ENCODE peak calls at places on chromosomes 16 and 17, in five cellular contexts. One of them, this sample, is unnamed.

GRCh38 chr17:58328195-58329034 is at the start of gene TSPOAP1:
- DNase-seq in AG04449: no peak
- DNase-seq in dorsolateral prefrontal cortex: peak
- DNase-seq in GM12878: peak
- DNase-seq in transverse colon: peak
- DNase-seq in this sample: no peak

GRCh38 chr16:48910214-48910613 is 300.2 kb upstream of the N4BP1 start:
- DNase-seq in AG04449: no peak
- DNase-seq in dorsolateral prefrontal cortex: no peak
- DNase-seq in GM12878: no peak
- DNase-seq in transverse colon: no peak
- DNase-seq in this sample: no peak

GRCh38 chr17:9768381-9768934 is 22.9 kb downstream of the DHRS7C start:
- DNase-seq in AG04449: no peak
- DNase-seq in dorsolateral prefrontal cortex: no peak
- DNase-seq in GM12878: no peak
- DNase-seq in transverse colon: no peak
- DNase-seq in this sample: peak

GRCh38 chr17:31085563-31085962 is 9.2 kb upstream of the NF1 start:
- DNase-seq in AG04449: no peak
- DNase-seq in dorsolateral prefrontal cortex: no peak
- DNase-seq in GM12878: no peak
- DNase-seq in transverse colon: no peak
- DNase-seq in this sample: no peak

GRCh38 chr16:66502020-66502913 is 47.7 kb downstream of the TK2 start:
- DNase-seq in AG04449: no peak
- DNase-seq in dorsolateral prefrontal cortex: no peak
- DNase-seq in GM12878: no peak
- DNase-seq in transverse colon: no peak
- DNase-seq in this sample: no peak

GRCh38 chr17:17994271-17994670 is 21.6 kb downstream of the DRC3 start:
- DNase-seq in AG04449: no peak
- DNase-seq in dorsolateral prefrontal cortex: no peak
- DNase-seq in GM12878: no peak
- DNase-seq in transverse colon: no peak
- DNase-seq in this sample: peak

GRCh38 chr17:40850287-40850972 is 16.6 kb downstream of the KRT12 start:
- DNase-seq in AG04449: no peak
- DNase-seq in dorsolateral prefrontal cortex: no peak
- DNase-seq in GM12878: no peak
- DNase-seq in transverse colon: no peak
- DNase-seq in this sample: no peak

GRCh38 chr17:75832652-75833400 is 11.4 kb downstream of the UNC13D start:
- DNase-seq in AG04449: no peak
- DNase-seq in dorsolateral prefrontal cortex: no peak
- DNase-seq in GM12878: no peak
- DNase-seq in transverse colon: no peak
- DNase-seq in this sample: no peak

GRCh38 chr17:59257101-59257500 is 36.8 kb downstream of the GDPD1 start:
- DNase-seq in AG04449: no peak
- DNase-seq in dorsolateral prefrontal cortex: no peak
- DNase-seq in GM12878: no peak
- DNase-seq in transverse colon: no peak
- DNase-seq in this sample: no peak

GRCh38 chr17:52157161-52157560 is 1.4 kb downstream of the CA10 start:
- DNase-seq in AG04449: no peak
- DNase-seq in dorsolateral prefrontal cortex: peak
- DNase-seq in GM12878: no peak
- DNase-seq in transverse colon: no peak
- DNase-seq in this sample: no peak

GRCh38 chr16:67116388-67117311 is 6.9 kb downstream of the PHAF1 start:
- DNase-seq in AG04449: no peak
- DNase-seq in dorsolateral prefrontal cortex: no peak
- DNase-seq in GM12878: no peak
- DNase-seq in transverse colon: no peak
- DNase-seq in this sample: peak

GRCh38 chr17:19759934-19760530 is 11.9 kb upstream of the ALDH3A1 start:
- DNase-seq in AG04449: no peak
- DNase-seq in dorsolateral prefrontal cortex: no peak
- DNase-seq in GM12878: no peak
- DNase-seq in transverse colon: no peak
- DNase-seq in this sample: no peak

GRCh38 chr17:65446838-65447526 is 114.5 kb downstream of the AXIN2 start:
- DNase-seq in AG04449: no peak
- DNase-seq in dorsolateral prefrontal cortex: no peak
- DNase-seq in GM12878: no peak
- DNase-seq in transverse colon: no peak
- DNase-seq in this sample: no peak

GRCh38 chr16:56817938-56818337 is 47.1 kb upstream of the SLC12A3 start:
- DNase-seq in AG04449: no peak
- DNase-seq in dorsolateral prefrontal cortex: no peak
- DNase-seq in GM12878: no peak
- DNase-seq in transverse colon: no peak
- DNase-seq in this sample: no peak

GRCh38 chr17:56833023-56833811 is 503 bp downstream of the C17orf67 start:
- DNase-seq in AG04449: no peak
- DNase-seq in dorsolateral prefrontal cortex: peak
- DNase-seq in GM12878: peak
- DNase-seq in transverse colon: peak
- DNase-seq in this sample: peak

GRCh38 chr16:68244481-68244902 is 681 bp upstream of the PLA2G15 start:
- DNase-seq in AG04449: no peak
- DNase-seq in dorsolateral prefrontal cortex: no peak
- DNase-seq in GM12878: no peak
- DNase-seq in transverse colon: no peak
- DNase-seq in this sample: no peak

GRCh38 chr16:138049-138417 is 440 bp downstream of the NPRL3 start:
- DNase-seq in AG04449: no peak
- DNase-seq in dorsolateral prefrontal cortex: no peak
- DNase-seq in GM12878: no peak
- DNase-seq in transverse colon: no peak
- DNase-seq in this sample: peak

GRCh38 chr17:5804226-5804625 is 219.9 kb upstream of the NLRP1 start:
- DNase-seq in AG04449: no peak
- DNase-seq in dorsolateral prefrontal cortex: no peak
- DNase-seq in GM12878: no peak
- DNase-seq in transverse colon: no peak
- DNase-seq in this sample: no peak

GRCh38 chr17:71975998-71976649 is 144.7 kb upstream of the SOX9 start:
- DNase-seq in AG04449: peak
- DNase-seq in dorsolateral prefrontal cortex: peak
- DNase-seq in GM12878: no peak
- DNase-seq in transverse colon: peak
- DNase-seq in this sample: peak

GRCh38 chr17:76268015-76268749 is 3.0 kb downstream of the UBALD2 start:
- DNase-seq in AG04449: no peak
- DNase-seq in dorsolateral prefrontal cortex: peak
- DNase-seq in GM12878: peak
- DNase-seq in transverse colon: peak
- DNase-seq in this sample: no peak

GRCh38 chr17:34081269-34081668 is 173.8 kb upstream of the CCL2 start:
- DNase-seq in AG04449: no peak
- DNase-seq in dorsolateral prefrontal cortex: no peak
- DNase-seq in GM12878: no peak
- DNase-seq in transverse colon: no peak
- DNase-seq in this sample: peak

GRCh38 chr16:78184554-78185183 is 85.2 kb downstream of the WWOX start:
- DNase-seq in AG04449: no peak
- DNase-seq in dorsolateral prefrontal cortex: no peak
- DNase-seq in GM12878: no peak
- DNase-seq in transverse colon: no peak
- DNase-seq in this sample: no peak

GRCh38 chr17:76527430-76528111 is 9.9 kb downstream of the CYGB start:
- DNase-seq in AG04449: no peak
- DNase-seq in dorsolateral prefrontal cortex: no peak
- DNase-seq in GM12878: no peak
- DNase-seq in transverse colon: peak
- DNase-seq in this sample: peak

GRCh38 chr17:1972429-1973160 is 52.5 kb downstream of the RTN4RL1 start:
- DNase-seq in AG04449: no peak
- DNase-seq in dorsolateral prefrontal cortex: no peak
- DNase-seq in GM12878: no peak
- DNase-seq in transverse colon: no peak
- DNase-seq in this sample: no peak

DNA sequence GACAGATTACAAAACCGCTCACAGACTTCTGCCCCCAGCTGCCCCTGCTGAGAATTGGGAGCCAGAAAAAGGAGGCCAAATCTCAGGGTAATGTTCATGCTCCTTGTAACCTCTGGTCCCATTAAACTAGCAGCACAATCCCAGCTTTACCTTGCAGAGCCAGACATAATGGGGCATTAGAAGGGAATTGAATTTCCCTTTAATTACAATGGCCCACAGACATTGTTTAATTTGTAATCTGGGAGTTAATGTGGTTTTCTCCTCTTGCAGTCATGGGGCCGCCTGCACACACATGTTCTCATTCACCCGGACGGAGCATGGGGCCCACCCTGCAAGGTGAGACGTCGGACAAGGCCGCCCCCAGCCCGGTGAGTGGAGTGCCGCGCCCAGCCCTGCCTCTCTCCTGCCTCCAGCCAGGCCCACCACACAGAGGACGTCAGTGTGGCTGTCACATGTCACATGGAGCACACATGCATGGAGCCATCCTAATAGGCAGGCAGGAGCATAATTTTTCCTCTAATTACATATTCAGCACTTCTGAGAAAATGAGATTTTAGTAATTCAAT is 87.5 kb downstream of the ENGASE start:
- DNase-seq in AG04449: no peak
- DNase-seq in dorsolateral prefrontal cortex: no peak
- DNase-seq in GM12878: no peak
- DNase-seq in transverse colon: no peak
- DNase-seq in this sample: no peak
- TF ChIP-seq CTCF in AG04449: no peak
- TF ChIP-seq CTCF in dorsolateral prefrontal cortex: no peak
- TF ChIP-seq CTCF in GM12878: no peak
- TF ChIP-seq CTCF in transverse colon: no peak
- TF ChIP-seq CTCF in this sample: no peak

DNA sequence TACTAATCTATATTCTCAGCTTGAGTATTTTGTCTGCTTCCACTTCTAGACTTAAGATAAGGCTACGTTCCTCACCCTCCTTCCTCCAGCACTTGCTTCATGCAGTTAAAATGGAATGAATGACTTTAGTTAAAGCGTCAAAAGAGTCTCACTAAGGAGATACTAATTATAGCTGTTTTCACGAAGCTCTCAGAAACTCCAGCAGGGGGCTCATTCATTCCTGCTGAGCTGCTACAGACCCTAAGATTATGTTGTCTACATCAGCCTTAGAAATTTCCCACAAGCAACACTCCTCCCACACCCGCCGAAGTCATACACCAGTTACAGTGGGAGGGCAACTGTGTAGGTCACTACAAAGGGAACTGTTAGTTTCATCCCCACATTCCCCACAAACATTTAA is 57.0 kb upstream of the KIFC3 start:
- DNase-seq in AG04449: no peak
- DNase-seq in dorsolateral prefrontal cortex: no peak
- DNase-seq in GM12878: no peak
- DNase-seq in transverse colon: no peak
- DNase-seq in this sample: peak
- TF ChIP-seq CTCF in AG04449: peak
- TF ChIP-seq CTCF in dorsolateral prefrontal cortex: no peak
- TF ChIP-seq CTCF in GM12878: peak
- TF ChIP-seq CTCF in transverse colon: no peak
- TF ChIP-seq CTCF in this sample: peak

GRCh38 chr17:46977348-46977747 is 1.7 kb downstream of the RPRML start:
- DNase-seq in AG04449: no peak
- DNase-seq in dorsolateral prefrontal cortex: peak
- DNase-seq in GM12878: no peak
- DNase-seq in transverse colon: peak
- DNase-seq in this sample: peak

GRCh38 chr17:46978489-46979022 is 497 bp downstream of the RPRML start:
- DNase-seq in AG04449: no peak
- DNase-seq in dorsolateral prefrontal cortex: no peak
- DNase-seq in GM12878: no peak
- DNase-seq in transverse colon: no peak
- DNase-seq in this sample: peak

GRCh38 chr17:46975287-46975686 is 3.8 kb downstream of the RPRML start:
- DNase-seq in AG04449: no peak
- DNase-seq in dorsolateral prefrontal cortex: no peak
- DNase-seq in GM12878: no peak
- DNase-seq in transverse colon: no peak
- DNase-seq in this sample: no peak

GRCh38 chr17:46977750-46978488 is 1.1 kb downstream of the RPRML start:
- DNase-seq in AG04449: no peak
- DNase-seq in dorsolateral prefrontal cortex: no peak
- DNase-seq in GM12878: no peak
- DNase-seq in transverse colon: no peak
- DNase-seq in this sample: no peak

DNA sequence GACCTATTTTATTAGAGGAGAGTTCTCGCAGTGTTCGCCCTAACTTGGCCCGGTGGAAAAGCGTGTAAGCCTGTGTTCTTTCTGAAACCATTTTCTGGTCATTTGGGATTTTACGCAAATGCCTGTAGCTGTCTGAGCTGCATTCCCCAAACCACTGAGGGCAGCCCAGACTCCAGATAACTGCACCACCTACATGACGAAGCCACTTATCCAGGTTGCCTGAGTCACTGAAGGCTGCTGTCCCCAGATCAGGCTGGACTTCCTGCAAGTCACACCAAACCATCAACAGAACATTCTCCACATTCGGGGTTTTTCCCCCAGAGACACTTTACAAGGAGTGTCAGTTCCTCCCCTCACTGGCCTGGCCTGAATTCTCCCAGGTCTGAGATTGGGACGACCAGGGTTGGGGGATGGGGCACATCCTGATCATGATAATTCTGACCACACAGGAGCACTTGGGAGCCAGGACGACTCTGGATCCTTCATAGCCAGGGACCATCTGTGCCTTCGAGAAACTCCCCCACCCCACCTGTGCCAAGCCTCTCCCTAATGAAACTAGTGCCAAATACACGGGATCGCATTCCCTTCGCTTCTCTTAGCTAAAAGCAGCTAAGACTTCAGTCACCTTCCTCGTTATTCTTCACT is 2.3 kb downstream of the RPRML start:
- DNase-seq in AG04449: no peak
- DNase-seq in dorsolateral prefrontal cortex: peak
- DNase-seq in GM12878: no peak
- DNase-seq in transverse colon: no peak
- DNase-seq in this sample: no peak
- TF ChIP-seq CTCF in AG04449: no peak
- TF ChIP-seq CTCF in dorsolateral prefrontal cortex: no peak
- TF ChIP-seq CTCF in GM12878: no peak
- TF ChIP-seq CTCF in transverse colon: no peak
- TF ChIP-seq CTCF in this sample: no peak

DNA sequence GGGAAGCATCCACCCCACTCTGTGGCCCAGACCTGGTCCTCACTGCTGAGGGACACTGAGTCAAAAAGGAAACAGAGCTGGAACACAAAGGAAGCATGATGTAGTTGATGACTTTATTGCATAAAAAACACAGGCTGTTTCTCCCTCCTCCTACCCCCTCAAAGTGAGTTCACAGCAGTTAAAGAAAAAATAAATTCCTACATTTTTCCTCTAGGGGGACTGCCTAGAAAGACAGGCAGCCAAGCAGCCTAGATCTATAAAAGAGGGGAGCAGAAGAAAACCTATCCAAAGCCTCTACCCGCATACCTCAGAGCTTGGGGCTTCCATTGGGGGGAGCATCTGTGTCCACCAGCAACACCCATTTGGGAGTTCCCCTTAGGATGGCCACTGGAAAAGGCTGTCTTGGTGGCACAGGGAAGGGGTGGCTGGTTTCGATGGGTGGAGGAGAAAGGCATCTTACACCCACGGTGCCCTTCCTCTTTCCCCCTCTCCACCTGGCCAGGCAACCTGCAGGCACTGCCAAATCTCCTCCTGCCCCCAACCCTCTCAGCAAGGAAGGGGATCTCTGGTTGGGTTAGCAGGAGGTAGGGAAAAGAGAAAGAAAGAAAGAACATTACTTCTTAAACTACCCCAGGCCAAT is 3.9 kb upstream of the SCRN2 start:
- DNase-seq in AG04449: no peak
- DNase-seq in dorsolateral prefrontal cortex: no peak
- DNase-seq in GM12878: no peak
- DNase-seq in transverse colon: no peak
- DNase-seq in this sample: peak
- TF ChIP-seq CTCF in AG04449: no peak
- TF ChIP-seq CTCF in dorsolateral prefrontal cortex: peak
- TF ChIP-seq CTCF in GM12878: no peak
- TF ChIP-seq CTCF in transverse colon: peak
- TF ChIP-seq CTCF in this sample: peak

This sample was measured in cardiac muscle cell.